ENCODE peak calls at places on chromosomes 11 and 22, in five cellular contexts. V, S, H, T and G are unnamed samples. For H3K4me1 and H3K27me3, the result is how much of the 10 kb centered on the place peaks cover.

GRCh38 chr22:35894464-35894878 is 134.2 kb downstream of the RBFOX2 start:
- DNase-seq in V (no peak), S (peak), H (no peak), T (peak), G (no peak)

GRCh38 chr11:28767574-28767973 is 659.4 kb downstream of the METTL15 start:
- DNase-seq in V (no peak), S (no peak), H (no peak), T (no peak), G (no peak)

GRCh38 chr22:44084044-44084772 is 60.1 kb downstream of the PARVB start:
- DNase-seq in V (no peak), S (no peak), H (no peak), T (no peak), G (no peak)

GRCh38 chr22:19762315-19763140 is 1.9 kb downstream of the TBX1 start:
- DNase-seq in V (no peak), S (no peak), H (no peak), T (no peak), G (no peak)

GRCh38 chr11:105968021-105968697 is 53.9 kb downstream of the MSANTD4 start:
- DNase-seq in V (no peak), S (no peak), H (no peak), T (no peak), G (no peak)

GRCh38 chr11:132357811-132358572 is 987.6 kb downstream of the NTM start:
- DNase-seq in V (no peak), S (no peak), H (peak), T (no peak), G (no peak)

GRCh38 chr11:92332986-92333385 is 108.4 kb downstream of the FAT3 start:
- DNase-seq in V (no peak), S (no peak), H (no peak), T (no peak), G (no peak)

GRCh38 chr22:17672417-17672991 is 33.9 kb downstream of the BCL2L13 start:
- DNase-seq in V (no peak), S (no peak), H (no peak), T (no peak), G (no peak)

GRCh38 chr11:119450590-119450989 is 27.6 kb upstream of the THY1 start:
- DNase-seq in V (no peak), S (no peak), H (no peak), T (no peak), G (no peak)

GRCh38 chr22:42280836-42281235 is 10.4 kb upstream of the TCF20 start:
- DNase-seq in V (peak), S (peak), H (no peak), T (no peak), G (peak)

GRCh38 chr11:924406-925157 is 1.1 kb upstream of the AP2A2 start:
- DNase-seq in V (no peak), S (no peak), H (no peak), T (no peak), G (no peak)

GRCh38 chr11:78349614-78350013 is 68.0 kb downstream of the GAB2 start:
- DNase-seq in V (no peak), S (no peak), H (no peak), T (no peak), G (no peak)

GRCh38 chr11:78350101-78350645 is 67.4 kb downstream of the GAB2 start:
- DNase-seq in V (no peak), S (no peak), H (no peak), T (no peak), G (no peak)

GRCh38 chr11:78346799-78347198 is 70.8 kb downstream of the GAB2 start:
- DNase-seq in V (no peak), S (no peak), H (no peak), T (no peak), G (no peak)

GRCh38 chr11:78349114-78349513 is 68.5 kb downstream of the GAB2 start:
- DNase-seq in V (no peak), S (no peak), H (no peak), T (no peak), G (no peak)

GRCh38 chr11:78347956-78348355 is 69.7 kb downstream of the GAB2 start:
- DNase-seq in V (no peak), S (no peak), H (no peak), T (no peak), G (no peak)
- H3K4me1 ChIP-seq in V (under half), S (under half), H (under half), T (under half), G (half or more)

GRCh38 chr11:78344676-78345075 is 72.9 kb downstream of the GAB2 start:
- DNase-seq in V (no peak), S (no peak), H (no peak), T (no peak), G (no peak)
- H3K27ac ChIP-seq in V (peak), S (no peak), H (no peak), T (no peak), G (no peak)

DNA sequence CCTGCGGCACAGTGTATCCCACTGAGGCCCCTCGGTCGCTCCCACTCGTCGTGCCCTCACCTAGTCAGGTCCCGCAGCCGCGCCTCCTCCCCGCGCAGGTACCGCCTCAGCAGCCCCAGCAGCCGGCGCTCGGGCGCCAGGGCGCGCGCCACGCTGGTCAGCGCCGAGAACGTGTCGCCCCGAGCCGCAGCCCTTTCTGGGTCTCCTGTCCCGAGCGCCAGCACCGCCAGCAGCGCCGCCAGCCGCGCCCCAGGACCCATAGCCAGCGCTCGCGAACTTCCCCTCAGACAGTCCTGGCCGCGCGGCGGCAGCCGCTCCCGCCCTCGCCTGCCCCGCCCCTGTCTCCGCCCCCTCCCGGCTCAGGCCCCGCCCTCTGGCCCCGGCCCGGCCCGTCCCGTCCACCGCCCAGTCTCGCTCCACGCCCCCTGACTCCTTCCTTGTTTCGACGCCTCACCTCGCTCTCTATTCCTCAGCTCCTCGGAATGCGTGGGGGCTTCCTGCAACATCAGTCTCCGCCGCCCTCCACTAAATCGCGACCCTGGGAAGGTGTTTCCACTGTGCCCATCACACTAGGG is at the start of gene P4HA3:
- DNase-seq in V (no peak), S (peak), H (no peak), T (peak), G (peak)
- H3K27me3 ChIP-seq in V (under half), S (under half), H (under half), T (under half), G (under half)

GRCh38 chr11:111367411-111368284 is 11.4 kb downstream of the POU2AF1 start:
- DNase-seq in V (no peak), S (no peak), H (no peak), T (no peak), G (no peak)
- H3K4me1 ChIP-seq in V (under half), S (under half), H (under half), T (under half), G (under half)

DNA sequence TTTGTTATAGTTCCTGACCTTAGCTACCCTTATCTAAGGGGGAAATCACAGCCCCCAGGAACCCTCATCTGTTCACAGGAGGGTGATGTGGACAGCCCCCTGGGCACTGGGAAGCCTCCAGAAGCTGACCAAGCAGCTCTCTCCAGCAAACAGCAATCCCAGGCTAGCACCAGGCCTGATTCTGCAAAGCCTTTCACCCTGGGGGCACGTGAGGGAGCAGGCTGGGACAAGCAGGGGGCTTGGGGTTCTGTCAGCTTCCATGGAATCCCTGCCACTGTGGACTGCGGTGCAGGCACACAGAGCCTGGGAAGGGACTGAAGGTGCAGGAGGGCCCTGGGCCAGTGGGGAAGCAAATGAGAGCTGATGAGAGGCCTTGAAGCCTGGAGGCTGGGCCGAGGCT is 2.1 kb downstream of the PGAP2 start:
- DNase-seq in V (no peak), S (no peak), H (no peak), T (no peak), G (no peak)
- H3K27ac ChIP-seq in V (no peak), S (no peak), H (no peak), T (no peak), G (no peak)

DNA sequence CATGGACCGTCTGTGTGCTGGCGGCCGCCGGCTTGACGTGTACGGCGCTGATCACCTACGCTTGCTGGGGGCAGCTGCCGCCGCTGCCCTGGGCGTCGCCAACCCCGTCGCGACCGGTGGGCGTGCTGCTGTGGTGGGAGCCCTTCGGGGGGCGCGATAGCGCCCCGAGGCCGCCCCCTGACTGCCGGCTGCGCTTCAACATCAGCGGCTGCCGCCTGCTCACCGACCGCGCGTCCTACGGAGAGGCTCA is 786 bp downstream of the FUT4 start:
- DNase-seq in V (no peak), S (no peak), H (no peak), T (no peak), G (no peak)
- H3K27me3 ChIP-seq in V (under half), S (under half), H (under half), T (under half), G (under half)

DNA sequence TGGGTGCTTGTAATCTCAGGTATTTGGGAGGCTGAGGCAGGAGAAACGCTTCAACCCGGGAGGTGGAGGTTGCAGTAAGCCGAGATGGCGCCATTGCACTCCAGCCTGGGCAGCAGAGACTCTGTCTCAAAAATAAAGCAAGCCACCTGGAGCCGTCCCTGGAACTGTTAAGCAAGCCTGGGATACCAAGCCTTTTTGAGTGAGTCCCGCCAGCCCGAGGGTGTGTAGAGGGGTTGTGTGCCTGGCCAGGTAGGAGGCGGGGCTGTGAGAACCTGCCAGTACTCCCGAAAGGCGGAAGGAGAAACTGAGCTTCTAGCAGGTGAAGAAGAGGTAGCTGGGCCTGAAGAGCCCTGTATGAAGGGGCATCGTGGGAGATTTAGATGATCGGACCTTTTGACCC is 52.4 kb downstream of the TRIOBP start:
- DNase-seq in V (peak), S (no peak), H (no peak), T (no peak), G (no peak)
- H3K4me1 ChIP-seq in V (half or more), S (half or more), H (under half), T (half or more), G (half or more)